ENCODE peak calls at places on chromosomes 2 and 18, in nine cellular contexts. One of them, this sample, is unnamed.

GRCh38 chr2:167294031-167294774 is 405.9 kb downstream of the XIRP2 start:
- DNase-seq in cardiac fibroblast: peak
- DNase-seq in dorsolateral prefrontal cortex: peak
- DNase-seq in ovary: peak
- DNase-seq in left lung: no peak
- DNase-seq in AG04449: no peak
- DNase-seq in nephron progenitor cell: peak
- DNase-seq in sigmoid colon: no peak
- DNase-seq in AG04450: no peak
- DNase-seq in this sample: peak

GRCh38 chr18:74331404-74331803 is 15.8 kb downstream of the C18orf63 start:
- DNase-seq in cardiac fibroblast: peak
- DNase-seq in dorsolateral prefrontal cortex: no peak
- DNase-seq in ovary: no peak
- DNase-seq in left lung: no peak
- DNase-seq in AG04449: no peak
- DNase-seq in nephron progenitor cell: no peak
- DNase-seq in sigmoid colon: no peak
- DNase-seq in AG04450: peak
- DNase-seq in this sample: no peak

GRCh38 chr2:28505361-28505760 is 9.5 kb downstream of the PLB1 start:
- DNase-seq in cardiac fibroblast: no peak
- DNase-seq in dorsolateral prefrontal cortex: no peak
- DNase-seq in ovary: no peak
- DNase-seq in left lung: no peak
- DNase-seq in AG04449: no peak
- DNase-seq in nephron progenitor cell: no peak
- DNase-seq in sigmoid colon: no peak
- DNase-seq in AG04450: no peak
- DNase-seq in this sample: no peak

GRCh38 chr2:19689769-19690168 is 212.0 kb downstream of the TTC32 start:
- DNase-seq in cardiac fibroblast: no peak
- DNase-seq in dorsolateral prefrontal cortex: no peak
- DNase-seq in ovary: no peak
- DNase-seq in left lung: no peak
- DNase-seq in AG04449: no peak
- DNase-seq in nephron progenitor cell: no peak
- DNase-seq in sigmoid colon: no peak
- DNase-seq in AG04450: no peak
- DNase-seq in this sample: no peak

GRCh38 chr2:172160839-172161238 is 58.1 kb upstream of the DLX2 start:
- DNase-seq in cardiac fibroblast: no peak
- DNase-seq in dorsolateral prefrontal cortex: no peak
- DNase-seq in ovary: no peak
- DNase-seq in left lung: no peak
- DNase-seq in AG04449: no peak
- DNase-seq in nephron progenitor cell: no peak
- DNase-seq in sigmoid colon: no peak
- DNase-seq in AG04450: no peak
- DNase-seq in this sample: no peak

GRCh38 chr2:127176371-127177311 is 43.5 kb downstream of the CYP27C1 start:
- DNase-seq in cardiac fibroblast: peak
- DNase-seq in dorsolateral prefrontal cortex: peak
- DNase-seq in ovary: no peak
- DNase-seq in left lung: no peak
- DNase-seq in AG04449: no peak
- DNase-seq in nephron progenitor cell: peak
- DNase-seq in sigmoid colon: peak
- DNase-seq in AG04450: no peak
- DNase-seq in this sample: no peak

GRCh38 chr2:213252206-213252605 is 32.1 kb upstream of the SPAG16 start:
- DNase-seq in cardiac fibroblast: no peak
- DNase-seq in dorsolateral prefrontal cortex: no peak
- DNase-seq in ovary: no peak
- DNase-seq in left lung: no peak
- DNase-seq in AG04449: no peak
- DNase-seq in nephron progenitor cell: no peak
- DNase-seq in sigmoid colon: no peak
- DNase-seq in AG04450: no peak
- DNase-seq in this sample: no peak

GRCh38 chr2:111642576-111643327 is 241.2 kb downstream of the ANAPC1 start:
- DNase-seq in cardiac fibroblast: no peak
- DNase-seq in dorsolateral prefrontal cortex: no peak
- DNase-seq in ovary: no peak
- DNase-seq in left lung: no peak
- DNase-seq in AG04449: no peak
- DNase-seq in nephron progenitor cell: no peak
- DNase-seq in sigmoid colon: no peak
- DNase-seq in AG04450: no peak
- DNase-seq in this sample: no peak

GRCh38 chr18:34929336-34929780 is 111.9 kb upstream of the MAPRE2 start:
- DNase-seq in cardiac fibroblast: peak
- DNase-seq in dorsolateral prefrontal cortex: no peak
- DNase-seq in ovary: no peak
- DNase-seq in left lung: no peak
- DNase-seq in AG04449: no peak
- DNase-seq in nephron progenitor cell: no peak
- DNase-seq in sigmoid colon: no peak
- DNase-seq in AG04450: peak
- DNase-seq in this sample: no peak

GRCh38 chr2:205025580-205026240 is 480.4 kb downstream of the PARD3B start:
- DNase-seq in cardiac fibroblast: no peak
- DNase-seq in dorsolateral prefrontal cortex: no peak
- DNase-seq in ovary: no peak
- DNase-seq in left lung: no peak
- DNase-seq in AG04449: no peak
- DNase-seq in nephron progenitor cell: no peak
- DNase-seq in sigmoid colon: no peak
- DNase-seq in AG04450: no peak
- DNase-seq in this sample: no peak

GRCh38 chr2:57906152-57906732 is 140.4 kb upstream of the VRK2 start:
- DNase-seq in cardiac fibroblast: peak
- DNase-seq in dorsolateral prefrontal cortex: no peak
- DNase-seq in ovary: no peak
- DNase-seq in left lung: no peak
- DNase-seq in AG04449: peak
- DNase-seq in nephron progenitor cell: peak
- DNase-seq in sigmoid colon: no peak
- DNase-seq in AG04450: peak
- DNase-seq in this sample: no peak

GRCh38 chr2:44825702-44826101 is 115.8 kb upstream of the SIX3 start:
- DNase-seq in cardiac fibroblast: no peak
- DNase-seq in dorsolateral prefrontal cortex: no peak
- DNase-seq in ovary: no peak
- DNase-seq in left lung: no peak
- DNase-seq in AG04449: no peak
- DNase-seq in nephron progenitor cell: no peak
- DNase-seq in sigmoid colon: no peak
- DNase-seq in AG04450: no peak
- DNase-seq in this sample: no peak

GRCh38 chr2:156580501-156580900 is 144.3 kb downstream of the GPD2 start:
- DNase-seq in cardiac fibroblast: no peak
- DNase-seq in dorsolateral prefrontal cortex: no peak
- DNase-seq in ovary: no peak
- DNase-seq in left lung: no peak
- DNase-seq in AG04449: no peak
- DNase-seq in nephron progenitor cell: no peak
- DNase-seq in sigmoid colon: no peak
- DNase-seq in AG04450: no peak
- DNase-seq in this sample: no peak

GRCh38 chr2:12326449-12327190 is 390.1 kb upstream of the TRIB2 start:
- DNase-seq in cardiac fibroblast: no peak
- DNase-seq in dorsolateral prefrontal cortex: no peak
- DNase-seq in ovary: no peak
- DNase-seq in left lung: no peak
- DNase-seq in AG04449: no peak
- DNase-seq in nephron progenitor cell: no peak
- DNase-seq in sigmoid colon: no peak
- DNase-seq in AG04450: no peak
- DNase-seq in this sample: no peak

GRCh38 chr18:24421831-24422230 is 4.6 kb upstream of the IMPACT start:
- DNase-seq in cardiac fibroblast: no peak
- DNase-seq in dorsolateral prefrontal cortex: no peak
- DNase-seq in ovary: no peak
- DNase-seq in left lung: no peak
- DNase-seq in AG04449: no peak
- DNase-seq in nephron progenitor cell: no peak
- DNase-seq in sigmoid colon: no peak
- DNase-seq in AG04450: no peak
- DNase-seq in this sample: no peak

DNA sequence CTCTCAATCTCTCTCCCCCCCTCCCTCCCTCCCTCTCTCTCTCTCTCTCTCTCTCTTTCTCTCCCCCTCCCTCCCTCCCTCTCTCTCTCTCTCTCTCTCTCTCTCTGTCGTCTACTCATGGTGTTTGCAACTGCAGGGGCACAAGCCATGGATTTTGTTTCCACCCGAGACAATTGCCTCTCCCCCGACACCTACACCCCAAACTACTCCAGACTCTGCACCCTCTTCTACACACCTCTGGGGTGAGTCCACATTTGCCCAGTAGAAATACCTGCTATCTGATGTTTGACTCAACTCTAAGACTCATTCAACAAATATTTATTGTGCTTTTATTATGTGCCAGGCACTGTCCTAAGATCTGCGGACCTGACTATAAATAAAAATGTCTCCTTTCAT is 93.7 kb downstream of the TMEM17 start:
- DNase-seq in cardiac fibroblast: no peak
- DNase-seq in dorsolateral prefrontal cortex: no peak
- DNase-seq in ovary: no peak
- DNase-seq in left lung: no peak
- DNase-seq in AG04449: no peak
- DNase-seq in nephron progenitor cell: no peak
- DNase-seq in sigmoid colon: no peak
- DNase-seq in AG04450: no peak
- DNase-seq in this sample: no peak
- TF ChIP-seq CTCF in cardiac fibroblast: no peak
- TF ChIP-seq CTCF in dorsolateral prefrontal cortex: peak
- TF ChIP-seq CTCF in ovary: no peak
- TF ChIP-seq CTCF in left lung: peak
- TF ChIP-seq CTCF in AG04449: no peak
- TF ChIP-seq CTCF in nephron progenitor cell: peak
- TF ChIP-seq CTCF in sigmoid colon: no peak
- TF ChIP-seq CTCF in AG04450: no peak
- TF ChIP-seq CTCF in this sample: peak

DNA sequence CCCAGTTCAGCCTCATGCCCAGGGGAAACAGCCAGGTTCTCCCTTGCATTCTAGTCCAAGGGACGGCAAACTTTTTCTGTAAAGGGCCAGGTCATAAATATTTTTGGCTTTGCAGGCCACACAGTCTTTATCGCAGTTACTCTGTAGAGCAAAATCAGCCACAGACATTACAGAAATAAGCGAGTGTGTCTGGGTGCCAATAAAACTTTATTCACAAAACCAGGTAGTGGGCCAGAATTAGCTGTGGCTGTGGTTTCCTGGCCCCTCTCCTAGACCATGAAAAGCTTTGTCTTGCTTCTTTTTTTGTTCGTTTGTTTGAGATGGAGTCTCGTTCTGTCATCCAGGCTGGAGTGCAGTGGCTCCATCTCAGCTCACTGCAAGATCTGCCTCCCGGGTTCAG is 80.1 kb downstream of the EIPR1 start:
- DNase-seq in cardiac fibroblast: no peak
- DNase-seq in dorsolateral prefrontal cortex: no peak
- DNase-seq in ovary: no peak
- DNase-seq in left lung: no peak
- DNase-seq in AG04449: no peak
- DNase-seq in nephron progenitor cell: no peak
- DNase-seq in sigmoid colon: no peak
- DNase-seq in AG04450: no peak
- DNase-seq in this sample: no peak
- TF ChIP-seq CTCF in cardiac fibroblast: no peak
- TF ChIP-seq CTCF in dorsolateral prefrontal cortex: no peak
- TF ChIP-seq CTCF in ovary: no peak
- TF ChIP-seq CTCF in left lung: no peak
- TF ChIP-seq CTCF in AG04449: no peak
- TF ChIP-seq CTCF in nephron progenitor cell: no peak
- TF ChIP-seq CTCF in sigmoid colon: no peak
- TF ChIP-seq CTCF in AG04450: no peak
- TF ChIP-seq CTCF in this sample: no peak

GRCh38 chr2:37925063-37925897 is at the start of gene RMDN2:
- DNase-seq in cardiac fibroblast: peak
- DNase-seq in dorsolateral prefrontal cortex: peak
- DNase-seq in ovary: peak
- DNase-seq in left lung: peak
- DNase-seq in AG04449: no peak
- DNase-seq in nephron progenitor cell: peak
- DNase-seq in sigmoid colon: peak
- DNase-seq in AG04450: peak
- DNase-seq in this sample: peak
- TF ChIP-seq CTCF in cardiac fibroblast: no peak
- TF ChIP-seq CTCF in dorsolateral prefrontal cortex: peak
- TF ChIP-seq CTCF in ovary: no peak
- TF ChIP-seq CTCF in left lung: no peak
- TF ChIP-seq CTCF in AG04449: no peak
- TF ChIP-seq CTCF in nephron progenitor cell: no peak
- TF ChIP-seq CTCF in sigmoid colon: no peak
- TF ChIP-seq CTCF in AG04450: peak
- TF ChIP-seq CTCF in this sample: no peak

GRCh38 chr2:96264656-96265348 is 995 bp downstream of the TMEM127 start:
- DNase-seq in cardiac fibroblast: peak
- DNase-seq in dorsolateral prefrontal cortex: peak
- DNase-seq in ovary: peak
- DNase-seq in left lung: no peak
- DNase-seq in AG04449: no peak
- DNase-seq in nephron progenitor cell: peak
- DNase-seq in sigmoid colon: peak
- DNase-seq in AG04450: no peak
- DNase-seq in this sample: peak

GRCh38 chr2:96264086-96264485 is 1.7 kb downstream of the TMEM127 start:
- DNase-seq in cardiac fibroblast: peak
- DNase-seq in dorsolateral prefrontal cortex: no peak
- DNase-seq in ovary: no peak
- DNase-seq in left lung: no peak
- DNase-seq in AG04449: no peak
- DNase-seq in nephron progenitor cell: no peak
- DNase-seq in sigmoid colon: no peak
- DNase-seq in AG04450: no peak
- DNase-seq in this sample: no peak

GRCh38 chr2:96265349-96265839 is 403 bp downstream of the TMEM127 start:
- DNase-seq in cardiac fibroblast: peak
- DNase-seq in dorsolateral prefrontal cortex: peak
- DNase-seq in ovary: peak
- DNase-seq in left lung: peak
- DNase-seq in AG04449: no peak
- DNase-seq in nephron progenitor cell: peak
- DNase-seq in sigmoid colon: peak
- DNase-seq in AG04450: no peak
- DNase-seq in this sample: no peak

GRCh38 chr2:96265840-96266569 is at the start of the genes CIAO1 and TMEM127:
- DNase-seq in cardiac fibroblast: peak
- DNase-seq in dorsolateral prefrontal cortex: peak
- DNase-seq in ovary: peak
- DNase-seq in left lung: peak
- DNase-seq in AG04449: peak
- DNase-seq in nephron progenitor cell: peak
- DNase-seq in sigmoid colon: peak
- DNase-seq in AG04450: peak
- DNase-seq in this sample: peak

GRCh38 chr2:96267159-96267971 is 1.3 kb downstream of the CIAO1 start:
- DNase-seq in cardiac fibroblast: peak
- DNase-seq in dorsolateral prefrontal cortex: no peak
- DNase-seq in ovary: peak
- DNase-seq in left lung: no peak
- DNase-seq in AG04449: no peak
- DNase-seq in nephron progenitor cell: peak
- DNase-seq in sigmoid colon: no peak
- DNase-seq in AG04450: no peak
- DNase-seq in this sample: no peak
- TF ChIP-seq CTCF in cardiac fibroblast: peak
- TF ChIP-seq CTCF in dorsolateral prefrontal cortex: no peak
- TF ChIP-seq CTCF in ovary: no peak
- TF ChIP-seq CTCF in left lung: no peak
- TF ChIP-seq CTCF in AG04449: peak
- TF ChIP-seq CTCF in nephron progenitor cell: peak
- TF ChIP-seq CTCF in sigmoid colon: no peak
- TF ChIP-seq CTCF in AG04450: peak
- TF ChIP-seq CTCF in this sample: peak

This sample was measured in progenitor cell of endocrine pancreas.